ENCODE peak calls at places on chromosome 15, in six cellular contexts. E, O, N, D, S and H are unnamed samples.

GRCh38 chr15:60580068-60580467 is 101.1 kb upstream of the ICE2 start:
- DNase-seq in E (no peak), O (peak; percentile 33), N (no peak), D (peak; percentile 12), S (no peak), H (no peak)

GRCh38 chr15:70327328-70328136 is 229.8 kb upstream of the TLE3 start:
- DNase-seq in E (no peak), O (peak; percentile 65), N (no peak), D (peak; percentile 53), S (peak; percentile 82), H (no peak)

GRCh38 chr15:62068071-62068786 is 1.5 kb downstream of the C2CD4A start:
- DNase-seq in E (no peak), O (peak; percentile 21), N (peak; percentile 42), D (no peak), S (no peak), H (peak; percentile 8)

GRCh38 chr15:40437754-40438687 is 2.7 kb upstream of the BAHD1 start:
- DNase-seq in E (no peak), O (no peak), N (no peak), D (no peak), S (no peak), H (no peak)

GRCh38 chr15:24848050-24848449 is 106.7 kb upstream of the SNRPN start:
- DNase-seq in E (no peak), O (no peak), N (no peak), D (no peak), S (no peak), H (no peak)

GRCh38 chr15:55279746-55280351 is 9.8 kb downstream of the RAB27A start:
- DNase-seq in E (no peak), O (peak; percentile 84), N (peak; percentile 51), D (peak; percentile 95), S (peak; percentile 85), H (no peak)

GRCh38 chr15:37252530-37252929 is 152.2 kb upstream of the MEIS2 start:
- DNase-seq in E (no peak), O (no peak), N (no peak), D (no peak), S (no peak), H (no peak)

GRCh38 chr15:70488002-70488605 is 275.3 kb downstream of the UACA start:
- DNase-seq in E (peak; percentile 53), O (peak; percentile 60), N (peak; percentile 70), D (peak; percentile 56), S (peak; percentile 54), H (no peak)

GRCh38 chr15:85379403-85380131 is 836 bp upstream of the AKAP13 start:
- DNase-seq in E (no peak), O (peak; percentile 44), N (peak; percentile 43), D (no peak), S (peak; percentile 36), H (peak; percentile 7)

GRCh38 chr15:37093480-37094410 is 6.6 kb downstream of the MEIS2 start:
- DNase-seq in E (no peak), O (peak; percentile 53), N (no peak), D (no peak), S (peak; percentile 67), H (no peak)

GRCh38 chr15:67828969-67829646 is 3.8 kb downstream of the SKOR1 start:
- DNase-seq in E (no peak), O (no peak), N (no peak), D (no peak), S (no peak), H (no peak)

GRCh38 chr15:50077655-50078054 is 41.4 kb downstream of the ATP8B4 start:
- DNase-seq in E (no peak), O (no peak), N (no peak), D (no peak), S (no peak), H (no peak)

GRCh38 chr15:97815841-97816240 is 144.7 kb upstream of the ARRDC4 start:
- DNase-seq in E (no peak), O (no peak), N (no peak), D (no peak), S (no peak), H (no peak)

GRCh38 chr15:69193948-69194827 is 33.8 kb downstream of the GLCE start:
- DNase-seq in E (no peak), O (no peak), N (no peak), D (peak; percentile 11), S (peak; percentile 48), H (no peak)

GRCh38 chr15:68553594-68553993 is 25.2 kb upstream of the CORO2B start:
- DNase-seq in E (no peak), O (no peak), N (no peak), D (no peak), S (no peak), H (no peak)

GRCh38 chr15:57785959-57786358 is 79.4 kb downstream of the POLR2M start:
- DNase-seq in E (no peak), O (no peak), N (no peak), D (no peak), S (no peak), H (no peak)

GRCh38 chr15:39409876-39410505 is 170.9 kb upstream of the THBS1 start:
- DNase-seq in E (no peak), O (no peak), N (no peak), D (no peak), S (no peak), H (no peak)

GRCh38 chr15:78034495-78035191 is 42.9 kb downstream of the TBC1D2B start:
- DNase-seq in E (peak; percentile 71), O (peak; percentile 34), N (peak; percentile 53), D (no peak), S (no peak), H (peak; percentile 64)

GRCh38 chr15:84749111-84749991 is 959 bp downstream of the ZNF592 start:
- DNase-seq in E (no peak), O (peak; percentile 15), N (peak; percentile 43), D (peak; percentile 23), S (no peak), H (no peak)

GRCh38 chr15:49036650-49037545 is 9.3 kb downstream of the SECISBP2L start:
- DNase-seq in E (no peak), O (peak; percentile 53), N (no peak), D (no peak), S (peak; percentile 58), H (no peak)